ENCODE peak calls at places on chromosomes 3 and 15, in four cellular contexts. F is lower leg skin, J is ovary, M is tibial nerve. P is an unnamed sample.

GRCh38 chr15:65532738-65533051 is 2.4 kb downstream of the HACD3 start:
- DNase-seq in F (no peak), J (no peak), M (no peak), P (no peak)

GRCh38 chr15:51030649-51031316 is 63.9 kb downstream of the TNFAIP8L3 start:
- DNase-seq in J (no peak), M (no peak), F (no peak), P (no peak)

GRCh38 chr15:99315636-99316035 is 64.4 kb downstream of the LRRC28 start:
- DNase-seq in F (no peak), J (no peak), M (no peak), P (no peak)

GRCh38 chr3:144362126-144362525 is 390.5 kb downstream of the DIPK2A start:
- DNase-seq in M (no peak), J (no peak), F (no peak), P (no peak)

GRCh38 chr15:32870240-32871033 is 152.6 kb downstream of the GREM1 start:
- DNase-seq in J (no peak), M (no peak), F (no peak), P (no peak)

GRCh38 chr3:17151598-17152373 is 267.0 kb downstream of the PLCL2 start:
- DNase-seq in J (no peak), M (no peak), F (no peak), P (peak; percentile 42)

GRCh38 chr15:96333194-96334016 is 2.9 kb downstream of the NR2F2 start:
- DNase-seq in F (peak; percentile 89), J (peak; percentile 48), M (peak; percentile 26), P (no peak)

GRCh38 chr3:172175254-172175599 is 135.8 kb downstream of the FNDC3B start:
- DNase-seq in F (no peak), M (no peak), J (no peak), P (no peak)

GRCh38 chr15:99361541-99362185 is 110.4 kb downstream of the LRRC28 start:
- DNase-seq in M (no peak), F (no peak), J (no peak), P (no peak)

GRCh38 chr3:168094580-168094876 is 1.2 kb downstream of the GOLIM4 start:
- DNase-seq in F (no peak), J (no peak), M (no peak), P (no peak)

GRCh38 chr15:77144028-77144427 is 73.1 kb upstream of the TSPAN3 start:
- DNase-seq in F (no peak), M (no peak), J (no peak), P (no peak)

GRCh38 chr3:116399701-116400261 is 45.5 kb downstream of the LSAMP start:
- DNase-seq in J (no peak), F (no peak), M (no peak), P (no peak)

GRCh38 chr3:152213086-152213674 is 55.5 kb upstream of the MBNL1 start:
- DNase-seq in J (no peak), M (no peak), F (no peak), P (no peak)

GRCh38 chr3:142597898-142598297 is 1.7 kb downstream of the PLS1 start:
- DNase-seq in F (no peak), J (no peak), M (no peak), P (no peak)

GRCh38 chr15:76377751-76378150 is 41.2 kb downstream of the ISL2 start:
- DNase-seq in J (no peak), F (no peak), M (no peak), P (no peak)

GRCh38 chr3:115961390-115961789 is 338.1 kb downstream of the GAP43 start:
- DNase-seq in M (no peak), J (no peak), F (no peak), P (no peak)

GRCh38 chr3:85821130-85821756 is 862.5 kb downstream of the CADM2 start:
- DNase-seq in M (no peak), F (no peak), J (no peak), P (no peak)

GRCh38 chr15:33145447-33145846 is 49.1 kb downstream of the FMN1 start:
- DNase-seq in F (no peak), M (no peak), J (no peak), P (no peak)

GRCh38 chr3:109927726-109928125 is 590.4 kb upstream of the DPPA4 start:
- DNase-seq in F (no peak), J (no peak), M (no peak), P (no peak)

GRCh38 chr3:55621648-55622047 is 134.5 kb upstream of the WNT5A start:
- DNase-seq in J (no peak), M (no peak), F (no peak), P (no peak)

GRCh38 chr3:131329774-131330173 is 51.8 kb upstream of the NUDT16 start:
- DNase-seq in J (no peak), F (no peak), M (no peak), P (no peak)

GRCh38 chr3:126925411-126926171 is 57.3 kb upstream of the PLXNA1 start:
- DNase-seq in F (no peak), J (no peak), M (no peak), P (no peak)

GRCh38 chr15:57217716-57218598 is 158.3 kb upstream of the CGNL1 start:
- DNase-seq in F (no peak), J (no peak), M (no peak), P (no peak)

GRCh38 chr3:41482134-41482533 is 282.8 kb downstream of the CTNNB1 start:
- DNase-seq in J (no peak), F (no peak), M (no peak), P (no peak)

GRCh38 chr15:68499620-68500312 is 67.8 kb upstream of the ITGA11 start:
- DNase-seq in M (no peak), J (no peak), F (no peak), P (no peak)

GRCh38 chr3:71478568-71478967 is 105.0 kb downstream of the FOXP1 start:
- DNase-seq in M (no peak), F (no peak), J (no peak), P (no peak)

GRCh38 chr15:35648941-35649340 is 103.0 kb upstream of the DPH6 start:
- DNase-seq in F (no peak), J (no peak), M (no peak), P (no peak)

DNA sequence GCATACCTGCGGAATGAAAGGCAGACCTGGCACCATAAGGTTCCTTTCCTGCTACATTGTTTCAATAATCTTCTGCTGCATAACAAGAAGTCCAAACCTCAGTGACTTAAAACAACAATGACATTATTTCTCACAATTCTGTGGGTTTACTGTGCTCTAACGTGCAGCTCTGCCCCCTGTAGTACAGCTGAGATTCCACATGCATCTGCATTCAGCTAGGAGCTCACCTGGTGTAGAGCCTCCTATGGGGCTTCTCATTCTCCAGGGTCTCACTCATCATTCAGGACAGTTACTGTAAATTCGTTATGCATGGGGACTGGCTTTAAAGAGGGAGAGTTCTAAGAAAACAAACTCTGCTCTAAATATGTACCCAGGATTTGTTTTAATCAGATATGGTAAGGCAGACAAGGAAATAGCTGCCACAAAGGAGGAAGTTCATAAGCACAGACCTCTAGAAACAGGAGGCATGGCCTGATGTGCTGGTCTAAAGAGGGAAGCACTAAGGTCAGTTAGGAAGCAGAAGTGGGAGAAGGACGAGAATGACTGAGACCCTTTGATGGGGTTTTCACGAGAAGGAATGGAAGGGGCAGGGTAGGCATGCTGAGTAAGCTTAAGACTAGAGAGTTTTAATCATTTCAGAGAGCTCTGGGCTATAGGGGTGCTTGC is 347.0 kb downstream of the NEK10 start:
- DNase-seq in M (no peak), F (no peak), J (no peak), P (no peak)
- TF ChIP-seq POLR2A in M (no peak), F (no peak), J (no peak), P (no peak)

DNA sequence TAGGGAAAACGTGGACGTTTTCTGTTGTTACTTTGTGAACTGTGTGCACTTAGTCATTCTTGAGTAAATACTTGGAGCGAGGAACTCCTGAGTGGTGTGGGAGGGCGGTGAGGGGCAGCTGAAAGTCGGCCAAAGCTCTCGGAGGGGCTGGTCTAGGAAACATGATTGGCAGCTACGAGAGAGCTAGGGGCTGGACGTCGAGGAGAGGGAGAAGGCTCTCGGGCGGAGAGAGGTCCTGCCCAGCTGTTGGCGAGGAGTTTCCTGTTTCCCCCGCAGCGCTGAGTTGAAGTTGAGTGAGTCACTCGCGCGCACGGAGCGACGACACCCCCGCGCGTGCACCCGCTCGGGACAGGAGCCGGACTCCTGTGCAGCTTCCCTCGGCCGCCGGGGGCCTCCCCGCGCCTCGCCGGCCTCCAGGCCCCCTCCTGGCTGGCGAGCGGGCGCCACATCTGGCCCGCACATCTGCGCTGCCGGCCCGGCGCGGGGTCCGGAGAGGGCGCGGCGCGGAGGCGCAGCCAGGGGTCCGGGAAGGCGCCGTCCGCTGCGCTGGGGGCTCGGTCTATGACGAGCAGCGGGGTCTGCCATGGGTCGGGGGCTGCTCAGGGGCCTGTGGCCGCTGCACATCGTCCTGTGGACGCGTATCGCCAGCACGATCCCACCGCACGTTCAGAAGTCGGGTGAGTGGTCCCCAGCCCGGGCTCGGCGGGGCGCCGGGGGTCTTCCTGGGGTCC is at the start of gene TGFBR2:
- DNase-seq in J (peak; percentile 94), F (peak; percentile 98), M (peak; percentile 93), P (peak; percentile 42)
- TF ChIP-seq POLR2A in J (peak; percentile 76), F (no peak), M (peak; percentile 95), P (no peak)

DNA sequence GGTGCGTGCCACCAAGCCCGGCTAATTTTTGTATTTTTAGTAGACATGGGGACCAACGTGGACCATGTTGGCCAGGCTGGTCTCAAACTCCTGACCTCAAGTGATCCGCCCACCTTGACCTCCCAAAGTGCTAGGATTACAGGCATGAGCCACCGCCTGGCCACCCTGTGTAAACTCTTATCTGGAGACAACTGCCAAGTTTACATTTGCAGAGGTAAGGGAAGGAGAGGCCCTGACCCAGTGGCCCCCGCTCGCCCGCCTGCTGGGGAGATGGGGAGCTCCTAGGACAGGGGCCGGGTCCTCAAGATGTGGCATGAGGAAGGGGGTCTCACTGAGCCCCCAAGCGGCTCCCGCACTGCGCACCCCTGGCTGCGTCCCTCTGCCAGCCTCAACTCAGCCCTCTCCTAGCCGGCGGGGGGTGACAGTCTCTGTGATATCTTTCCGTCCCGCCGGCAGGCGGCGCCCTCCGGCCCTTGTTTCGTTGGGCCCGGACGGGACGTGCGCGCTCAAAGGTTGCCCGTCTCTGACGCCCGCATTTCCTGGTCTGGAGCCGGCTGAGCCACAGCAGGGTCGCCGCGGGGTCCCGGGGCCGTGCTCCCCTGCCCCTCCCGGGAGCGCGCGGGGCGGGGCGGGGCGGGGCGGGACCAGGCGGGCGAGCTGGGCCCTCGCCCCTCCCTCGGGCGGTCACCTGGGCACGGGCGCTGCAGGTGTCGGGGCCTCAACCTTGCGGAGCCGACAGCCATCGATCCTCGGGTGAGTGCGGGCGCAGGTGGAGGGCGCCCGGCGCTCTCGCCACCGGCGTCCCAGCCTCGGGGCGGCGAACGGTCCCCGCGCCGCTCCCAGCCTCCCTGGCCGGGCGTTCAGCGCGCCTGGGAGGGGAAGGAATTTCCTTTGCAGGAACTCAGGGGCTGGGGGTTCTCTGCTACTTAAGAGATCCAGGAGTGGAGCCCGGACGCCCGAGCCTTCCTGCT is at the start of gene GPR160:
- DNase-seq in J (peak; percentile 30), M (peak; percentile 26), F (peak; percentile 90), P (peak; percentile 66)
- TF ChIP-seq POLR2A in J (no peak), M (no peak), F (no peak), P (no peak)

DNA sequence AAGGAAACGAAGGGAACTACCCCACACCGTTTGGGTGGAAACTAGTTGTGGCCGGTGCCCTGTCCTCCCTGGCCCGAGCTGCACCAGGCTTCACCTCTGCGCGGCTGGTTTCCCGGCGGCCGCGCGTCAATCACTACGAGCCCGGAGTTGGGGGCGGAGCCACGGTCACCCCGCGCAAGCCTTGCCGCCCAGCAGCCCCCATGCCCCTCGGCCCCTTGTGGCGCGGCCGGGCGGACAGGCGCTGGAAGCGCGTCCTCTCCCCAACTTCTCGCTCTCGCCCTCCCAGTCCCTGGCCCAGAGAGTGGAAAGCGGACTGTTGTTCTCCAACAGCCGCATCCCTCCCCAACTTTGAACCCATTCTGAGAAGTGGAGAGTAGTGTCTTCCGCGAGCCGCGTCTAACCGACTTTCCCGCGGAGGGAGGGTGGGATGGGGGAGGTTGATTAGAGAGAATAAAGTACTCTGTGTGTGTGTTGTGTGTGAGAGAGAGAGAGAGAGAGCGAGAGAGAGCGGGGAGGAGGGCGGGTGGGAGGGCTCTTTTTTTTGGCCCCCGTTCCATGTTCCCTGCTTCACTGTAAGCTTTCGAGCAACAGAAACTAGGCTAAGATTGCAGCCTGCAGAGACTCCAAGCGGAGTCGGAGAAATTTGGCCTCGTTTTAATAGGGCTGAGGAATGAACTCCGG is 1.4 kb upstream of the MEIS2 start:
- DNase-seq in J (peak; percentile 81), M (peak; percentile 61), F (peak; percentile 95), P (peak; percentile 69)
- TF ChIP-seq POLR2A in J (no peak), M (no peak), F (no peak), P (no peak)